ENCODE peak calls at places on chromosomes 6 and 20, in eight cellular contexts. One of them, this sample, is unnamed. For H4K20me1, the result is how much of the 10 kb centered on the place peaks cover.

GRCh38 chr20:44382641-44383040 is 27.1 kb downstream of the HNF4A start:
- DNase-seq in GM23338: no peak
- DNase-seq in fibroblast of lung: no peak
- DNase-seq in OCI-LY7: no peak
- DNase-seq in K562: no peak
- DNase-seq in neural progenitor cell: no peak
- DNase-seq in PC-3: peak
- DNase-seq in SK-N-SH: no peak
- DNase-seq in this sample: no peak

GRCh38 chr6:148999921-149000589 is 253.2 kb downstream of the UST start:
- DNase-seq in GM23338: no peak
- DNase-seq in K562: no peak
- DNase-seq in fibroblast of lung: peak
- DNase-seq in SK-N-SH: no peak
- DNase-seq in PC-3: peak
- DNase-seq in neural progenitor cell: no peak
- DNase-seq in OCI-LY7: no peak
- DNase-seq in this sample: no peak

GRCh38 chr6:150030611-150031010 is 5.3 kb upstream of the RAET1L start:
- DNase-seq in PC-3: no peak
- DNase-seq in K562: no peak
- DNase-seq in fibroblast of lung: no peak
- DNase-seq in neural progenitor cell: no peak
- DNase-seq in OCI-LY7: no peak
- DNase-seq in SK-N-SH: no peak
- DNase-seq in GM23338: no peak
- DNase-seq in this sample: no peak

GRCh38 chr6:34273242-34273805 is 24.5 kb upstream of the SMIM29 start:
- DNase-seq in fibroblast of lung: peak
- DNase-seq in K562: peak
- DNase-seq in PC-3: no peak
- DNase-seq in OCI-LY7: peak
- DNase-seq in neural progenitor cell: no peak
- DNase-seq in GM23338: no peak
- DNase-seq in SK-N-SH: peak
- DNase-seq in this sample: no peak

GRCh38 chr6:128278876-128279275 is 241.5 kb downstream of the PTPRK start:
- DNase-seq in PC-3: no peak
- DNase-seq in K562: no peak
- DNase-seq in GM23338: no peak
- DNase-seq in fibroblast of lung: peak
- DNase-seq in SK-N-SH: no peak
- DNase-seq in neural progenitor cell: no peak
- DNase-seq in OCI-LY7: no peak
- DNase-seq in this sample: no peak

GRCh38 chr6:42889815-42890214 is 10.4 kb downstream of the RPL7L1 start:
- DNase-seq in neural progenitor cell: peak
- DNase-seq in PC-3: peak
- DNase-seq in OCI-LY7: peak
- DNase-seq in SK-N-SH: no peak
- DNase-seq in K562: no peak
- DNase-seq in fibroblast of lung: peak
- DNase-seq in GM23338: peak
- DNase-seq in this sample: no peak

GRCh38 chr6:125104425-125104824 is 49.1 kb upstream of the TPD52L1 start:
- DNase-seq in OCI-LY7: no peak
- DNase-seq in PC-3: no peak
- DNase-seq in neural progenitor cell: peak
- DNase-seq in fibroblast of lung: peak
- DNase-seq in SK-N-SH: no peak
- DNase-seq in K562: no peak
- DNase-seq in GM23338: peak
- DNase-seq in this sample: no peak

GRCh38 chr6:27757307-27757706 is 154.9 kb downstream of the OR2B2 start:
- DNase-seq in GM23338: peak
- DNase-seq in OCI-LY7: no peak
- DNase-seq in fibroblast of lung: no peak
- DNase-seq in neural progenitor cell: peak
- DNase-seq in K562: peak
- DNase-seq in SK-N-SH: no peak
- DNase-seq in PC-3: no peak
- DNase-seq in this sample: peak

GRCh38 chr6:98835149-98836024 is 1.0 kb downstream of the POU3F2 start:
- DNase-seq in K562: no peak
- DNase-seq in PC-3: no peak
- DNase-seq in OCI-LY7: no peak
- DNase-seq in SK-N-SH: peak
- DNase-seq in GM23338: peak
- DNase-seq in neural progenitor cell: peak
- DNase-seq in fibroblast of lung: peak
- DNase-seq in this sample: peak

GRCh38 chr6:105431226-105431625 is 28.3 kb upstream of the PREP start:
- DNase-seq in OCI-LY7: peak
- DNase-seq in PC-3: peak
- DNase-seq in SK-N-SH: peak
- DNase-seq in fibroblast of lung: peak
- DNase-seq in neural progenitor cell: peak
- DNase-seq in GM23338: peak
- DNase-seq in K562: peak
- DNase-seq in this sample: peak

GRCh38 chr6:150696156-150696555 is 96.5 kb downstream of the PLEKHG1 start:
- DNase-seq in SK-N-SH: no peak
- DNase-seq in OCI-LY7: no peak
- DNase-seq in GM23338: no peak
- DNase-seq in neural progenitor cell: no peak
- DNase-seq in K562: no peak
- DNase-seq in PC-3: no peak
- DNase-seq in fibroblast of lung: no peak
- DNase-seq in this sample: no peak

GRCh38 chr6:154319231-154319858 is 37.3 kb downstream of the IPCEF1 start:
- DNase-seq in SK-N-SH: peak
- DNase-seq in K562: no peak
- DNase-seq in neural progenitor cell: no peak
- DNase-seq in PC-3: peak
- DNase-seq in OCI-LY7: no peak
- DNase-seq in fibroblast of lung: peak
- DNase-seq in GM23338: no peak
- DNase-seq in this sample: peak

GRCh38 chr6:127301199-127301700 is 34.6 kb downstream of the RNF146 start:
- DNase-seq in neural progenitor cell: no peak
- DNase-seq in PC-3: no peak
- DNase-seq in fibroblast of lung: peak
- DNase-seq in OCI-LY7: no peak
- DNase-seq in K562: no peak
- DNase-seq in GM23338: no peak
- DNase-seq in SK-N-SH: no peak
- DNase-seq in this sample: no peak

GRCh38 chr20:1302578-1303541 is 26.1 kb downstream of the SDCBP2 start:
- DNase-seq in K562: no peak
- DNase-seq in PC-3: no peak
- DNase-seq in SK-N-SH: no peak
- DNase-seq in neural progenitor cell: no peak
- DNase-seq in fibroblast of lung: peak
- DNase-seq in OCI-LY7: no peak
- DNase-seq in GM23338: no peak
- DNase-seq in this sample: no peak

GRCh38 chr20:53608456-53609413 is 15.1 kb upstream of the ZNF217 start:
- DNase-seq in fibroblast of lung: no peak
- DNase-seq in OCI-LY7: no peak
- DNase-seq in SK-N-SH: no peak
- DNase-seq in neural progenitor cell: no peak
- DNase-seq in GM23338: peak
- DNase-seq in K562: peak
- DNase-seq in PC-3: no peak
- DNase-seq in this sample: peak

GRCh38 chr6:13406781-13407180 is 78.4 kb upstream of the TBC1D7 start:
- DNase-seq in fibroblast of lung: no peak
- DNase-seq in neural progenitor cell: no peak
- DNase-seq in K562: no peak
- DNase-seq in GM23338: no peak
- DNase-seq in SK-N-SH: no peak
- DNase-seq in OCI-LY7: no peak
- DNase-seq in PC-3: no peak
- DNase-seq in this sample: no peak

GRCh38 chr6:14292119-14292518 is 174.5 kb downstream of the CD83 start:
- DNase-seq in PC-3: peak
- DNase-seq in K562: no peak
- DNase-seq in neural progenitor cell: no peak
- DNase-seq in fibroblast of lung: no peak
- DNase-seq in GM23338: no peak
- DNase-seq in SK-N-SH: no peak
- DNase-seq in OCI-LY7: no peak
- DNase-seq in this sample: no peak

GRCh38 chr6:67265996-67266768 is 1368.9 kb upstream of the ADGRB3 start:
- DNase-seq in PC-3: no peak
- DNase-seq in SK-N-SH: no peak
- DNase-seq in fibroblast of lung: no peak
- DNase-seq in K562: no peak
- DNase-seq in GM23338: no peak
- DNase-seq in neural progenitor cell: peak
- DNase-seq in OCI-LY7: no peak
- DNase-seq in this sample: no peak

DNA sequence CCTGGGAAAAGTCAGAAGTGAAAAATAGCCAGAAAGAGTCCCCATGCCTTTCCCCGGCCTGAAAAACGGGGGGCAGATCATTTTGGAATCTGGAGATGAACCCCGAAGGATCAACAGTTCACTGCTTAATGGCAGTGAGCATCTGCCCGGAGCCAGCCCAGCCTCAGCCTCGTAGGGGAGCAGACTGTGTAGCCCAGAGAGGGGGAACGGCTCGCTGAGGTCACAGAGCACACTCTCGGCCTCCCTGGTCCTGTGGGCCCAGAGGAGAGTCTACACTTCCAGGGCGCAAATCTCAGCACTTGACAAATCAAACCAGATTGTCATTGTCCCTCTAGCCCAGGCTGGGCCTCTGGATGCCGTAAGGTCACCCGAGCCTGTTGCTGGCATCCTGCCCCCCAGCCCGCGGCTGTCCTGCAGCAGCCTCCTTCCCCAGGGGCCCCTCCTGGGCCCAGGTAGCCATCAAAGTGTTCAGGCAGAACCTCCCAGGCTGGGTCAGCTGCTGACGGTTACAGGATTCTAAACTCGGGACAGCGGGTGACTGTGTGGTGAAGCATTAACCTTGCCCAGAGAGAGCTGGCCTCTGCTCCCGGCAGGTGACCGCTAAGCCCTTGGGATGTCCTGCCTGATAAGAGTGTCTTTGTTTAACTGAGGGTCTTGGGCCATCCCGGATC is 56.1 kb downstream of the GNAS-AS1 start:
- DNase-seq in OCI-LY7: no peak
- DNase-seq in K562: no peak
- DNase-seq in fibroblast of lung: no peak
- DNase-seq in SK-N-SH: no peak
- DNase-seq in GM23338: no peak
- DNase-seq in PC-3: no peak
- DNase-seq in neural progenitor cell: peak
- DNase-seq in this sample: no peak
- H4K20me1 ChIP-seq in OCI-LY7: under half
- H4K20me1 ChIP-seq in K562: under half
- H4K20me1 ChIP-seq in fibroblast of lung: under half
- H4K20me1 ChIP-seq in SK-N-SH: under half
- H4K20me1 ChIP-seq in GM23338: under half
- H4K20me1 ChIP-seq in PC-3: under half
- H4K20me1 ChIP-seq in neural progenitor cell: under half
- H4K20me1 ChIP-seq in this sample: under half

DNA sequence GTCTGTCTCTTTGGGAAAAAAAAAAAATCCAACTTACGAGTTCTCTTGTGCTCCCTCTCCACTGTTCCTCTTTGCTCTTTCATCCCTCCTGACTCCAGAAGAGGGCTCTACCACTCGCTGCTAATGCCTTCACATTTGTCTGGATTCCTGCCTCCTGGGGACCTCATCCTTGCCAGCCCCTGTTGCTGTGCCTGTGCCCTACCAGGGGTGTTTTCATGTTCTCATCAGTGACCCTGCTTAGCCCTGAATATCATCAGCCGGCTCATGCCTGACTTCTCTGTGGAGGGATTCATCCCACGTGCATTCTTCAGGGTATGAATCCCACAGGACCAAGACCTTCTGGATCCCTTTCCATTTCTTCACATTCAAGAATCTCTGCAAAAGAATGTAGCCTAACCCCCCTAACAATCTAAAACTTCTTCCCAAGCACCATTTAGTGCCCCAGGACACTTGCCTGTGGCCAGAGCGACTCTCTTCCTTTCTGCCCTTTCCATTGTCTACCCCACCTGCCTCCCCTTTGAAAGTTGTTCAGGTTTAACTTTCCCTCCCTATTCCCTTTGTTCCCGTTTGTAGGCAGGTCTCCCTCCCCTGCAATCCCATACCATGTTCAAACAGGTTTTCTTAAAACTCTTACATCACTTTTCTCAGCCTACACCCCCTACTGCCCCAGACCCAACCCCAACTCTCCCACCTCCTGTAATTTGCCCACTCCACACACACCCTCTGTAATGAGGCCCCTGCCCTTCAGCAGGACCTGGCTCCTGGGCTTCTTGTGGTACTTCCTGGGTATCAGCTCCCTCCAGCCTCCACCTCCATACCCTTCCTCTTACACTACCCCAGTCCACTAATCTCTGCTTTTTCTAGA is 50.2 kb downstream of the RREB1 start:
- DNase-seq in PC-3: no peak
- DNase-seq in fibroblast of lung: peak
- DNase-seq in neural progenitor cell: no peak
- DNase-seq in K562: no peak
- DNase-seq in GM23338: peak
- DNase-seq in SK-N-SH: no peak
- DNase-seq in OCI-LY7: no peak
- DNase-seq in this sample: no peak
- H4K20me1 ChIP-seq in PC-3: under half
- H4K20me1 ChIP-seq in fibroblast of lung: under half
- H4K20me1 ChIP-seq in neural progenitor cell: half or more
- H4K20me1 ChIP-seq in K562: under half
- H4K20me1 ChIP-seq in GM23338: under half
- H4K20me1 ChIP-seq in SK-N-SH: under half
- H4K20me1 ChIP-seq in OCI-LY7: under half
- H4K20me1 ChIP-seq in this sample: under half

GRCh38 chr20:47552996-47553395 is 51.3 kb downstream of the NCOA3 start:
- DNase-seq in fibroblast of lung: no peak
- DNase-seq in GM23338: no peak
- DNase-seq in K562: no peak
- DNase-seq in SK-N-SH: no peak
- DNase-seq in neural progenitor cell: no peak
- DNase-seq in OCI-LY7: no peak
- DNase-seq in PC-3: no peak
- DNase-seq in this sample: no peak
- H4K20me1 ChIP-seq in fibroblast of lung: under half
- H4K20me1 ChIP-seq in GM23338: under half
- H4K20me1 ChIP-seq in K562: under half
- H4K20me1 ChIP-seq in SK-N-SH: under half
- H4K20me1 ChIP-seq in neural progenitor cell: half or more
- H4K20me1 ChIP-seq in OCI-LY7: under half
- H4K20me1 ChIP-seq in PC-3: under half
- H4K20me1 ChIP-seq in this sample: under half

DNA sequence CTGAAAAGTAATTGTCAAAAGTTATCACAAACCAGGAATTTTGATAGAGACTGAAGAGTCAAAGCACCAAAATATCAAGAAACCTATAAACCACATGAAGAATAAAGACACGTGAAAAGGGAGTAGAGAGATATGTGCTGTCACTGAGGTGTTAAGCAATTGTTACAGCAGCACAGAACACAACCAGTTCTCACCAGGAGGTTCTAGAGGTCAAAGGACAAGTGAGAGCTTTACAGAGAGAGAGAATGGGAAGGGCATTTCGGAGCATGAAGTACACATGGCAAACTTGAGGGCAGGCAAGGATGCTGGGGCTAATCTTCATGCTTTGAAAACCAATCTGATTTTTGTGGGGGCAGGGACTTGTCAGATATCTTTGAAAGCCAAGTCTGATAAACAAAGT is 142.3 kb upstream of the NRSN1 start:
- DNase-seq in SK-N-SH: no peak
- DNase-seq in K562: no peak
- DNase-seq in OCI-LY7: no peak
- DNase-seq in PC-3: no peak
- DNase-seq in neural progenitor cell: peak
- DNase-seq in GM23338: no peak
- DNase-seq in fibroblast of lung: no peak
- DNase-seq in this sample: peak
- H4K20me1 ChIP-seq in SK-N-SH: under half
- H4K20me1 ChIP-seq in K562: under half
- H4K20me1 ChIP-seq in OCI-LY7: under half
- H4K20me1 ChIP-seq in PC-3: under half
- H4K20me1 ChIP-seq in neural progenitor cell: under half
- H4K20me1 ChIP-seq in GM23338: under half
- H4K20me1 ChIP-seq in fibroblast of lung: under half
- H4K20me1 ChIP-seq in this sample: under half

This sample was measured in hepatocyte.